ENCODE peak calls at places on chromosomes 6 and 20, in nine cellular contexts. Y is body of pancreas, R is IMR-90, D is right lobe of liver, L is thyroid gland, G is GM12878, A is tibial nerve, N is testis, O is breast epithelium. S is an unnamed sample.

GRCh38 chr6:35713426-35713825 is 23.4 kb upstream of the ARMC12 start:
- DNase-seq in N (no peak), Y (no peak), A (no peak), L (no peak), D (no peak), G (no peak), O (no peak), R (no peak), S (no peak)

GRCh38 chr6:72412709-72413044 is 209.2 kb upstream of the KCNQ5 start:
- DNase-seq in N (no peak), D (no peak), Y (no peak), O (no peak), A (no peak), L (no peak), G (no peak), R (no peak), S (no peak)

GRCh38 chr6:73798592-73798991 is 102.6 kb downstream of the CD109 start:
- DNase-seq in D (no peak), L (no peak), R (peak; percentile 99), O (peak; percentile 21), A (peak; percentile 75), Y (peak; percentile 13), N (no peak), G (no peak), S (peak; percentile 13)

GRCh38 chr6:56647172-56647762 is 4.6 kb upstream of the DST start:
- DNase-seq in N (no peak), A (no peak), L (no peak), D (no peak), O (peak; percentile 82), R (no peak), Y (no peak), G (no peak), S (no peak)

GRCh38 chr6:1802495-1803395 is 193.0 kb downstream of the FOXC1 start:
- DNase-seq in Y (peak; percentile 36), L (no peak), O (no peak), D (no peak), A (no peak), G (no peak), R (no peak), N (no peak), S (no peak)

GRCh38 chr20:45409531-45410272 is 1.6 kb downstream of the DBNDD2 start:
- DNase-seq in G (no peak), Y (no peak), D (no peak), O (no peak), N (no peak), L (no peak), R (no peak), A (no peak), S (no peak)

GRCh38 chr6:127069659-127070279 is 48.7 kb upstream of the RSPO3 start:
- DNase-seq in D (no peak), N (no peak), L (no peak), R (peak; percentile 45), A (no peak), Y (no peak), O (no peak), G (no peak), S (no peak)

GRCh38 chr6:37381579-37381978 is 27.8 kb downstream of the RNF8 start:
- DNase-seq in Y (peak; percentile 73), G (peak; percentile 32), R (peak; percentile 74), L (peak; percentile 81), N (peak; percentile 33), D (no peak), A (no peak), O (no peak), S (peak; percentile 3)

GRCh38 chr6:130937942-130938604 is 110.9 kb downstream of the SMLR1 start:
- DNase-seq in G (no peak), Y (no peak), N (peak; percentile 47), R (peak; percentile 67), A (no peak), L (no peak), O (no peak), D (no peak), S (no peak)

GRCh38 chr20:49447946-49448809 is 34.3 kb downstream of the KCNB1 start:
- DNase-seq in Y (peak; percentile 28), G (no peak), D (no peak), A (peak; percentile 46), O (no peak), L (peak; percentile 23), N (peak; percentile 58), R (no peak), S (peak; percentile 22)

GRCh38 chr20:57389695-57390603 is 1.2 kb upstream of the RBM38 start:
- DNase-seq in N (peak; percentile 52), O (no peak), G (no peak), A (no peak), R (no peak), D (peak; percentile 65), L (no peak), Y (no peak), S (no peak)

GRCh38 chr6:158095671-158096070 is 72.4 kb downstream of the SERAC1 start:
- DNase-seq in R (no peak), D (no peak), G (no peak), O (no peak), Y (no peak), A (no peak), L (no peak), N (no peak), S (no peak)

GRCh38 chr6:11712760-11713159 is 65.8 kb downstream of the ADTRP start:
- DNase-seq in A (peak; percentile 56), L (peak; percentile 39), R (peak; percentile 46), G (no peak), D (no peak), Y (peak; percentile 57), N (no peak), O (no peak), S (peak; percentile 81)

GRCh38 chr20:53949319-53949839 is 121.0 kb downstream of the BCAS1 start:
- DNase-seq in A (no peak), Y (peak; percentile 54), N (no peak), D (no peak), G (no peak), O (peak; percentile 70), R (peak; percentile 94), L (peak; percentile 25), S (no peak)

GRCh38 chr6:24753545-24753944 is 21.2 kb upstream of the GMNN start:
- DNase-seq in D (no peak), Y (no peak), G (no peak), L (no peak), O (no peak), N (no peak), R (no peak), A (no peak), S (no peak)

GRCh38 chr6:24752503-24752902 is 22.2 kb upstream of the GMNN start:
- DNase-seq in L (no peak), D (no peak), R (no peak), A (no peak), N (no peak), O (no peak), G (no peak), Y (peak; percentile 20), S (no peak)

GRCh38 chr6:24752917-24753486 is 21.7 kb upstream of the GMNN start:
- DNase-seq in G (no peak), L (no peak), A (no peak), R (no peak), O (no peak), Y (no peak), D (no peak), N (no peak), S (no peak)

GRCh38 chr6:24757610-24758009 is 17.1 kb upstream of the GMNN start:
- DNase-seq in O (no peak), L (no peak), G (no peak), N (no peak), D (no peak), A (no peak), R (no peak), Y (no peak), S (no peak)

GRCh38 chr6:24755284-24755683 is 19.5 kb upstream of the GMNN start:
- DNase-seq in A (no peak), L (no peak), D (no peak), G (no peak), Y (no peak), O (no peak), R (no peak), N (no peak), S (no peak)
- H3K4me3 ChIP-seq in A (no peak overlapping the region), L (no peak overlapping the region), D (no peak overlapping the region), G (no peak overlapping the region), Y (no peak overlapping the region), O (no peak overlapping the region), R (no peak overlapping the region), N (no peak overlapping the region), S (no peak overlapping the region)

GRCh38 chr6:166870602-166871208 is 85.6 kb downstream of the RNASET2 start:
- DNase-seq in A (no peak), G (no peak), O (no peak), L (no peak), D (no peak), N (no peak), Y (no peak), R (no peak), S (no peak)
- TF ChIP-seq CTCF in A (no peak), G (no peak), O (no peak), L (no peak), D (no peak), N (no peak), Y (no peak), R (no peak), S (no peak)

GRCh38 chr20:10960416-10960815 is 286.6 kb upstream of the JAG1 start:
- DNase-seq in Y (no peak), D (no peak), G (no peak), N (no peak), R (no peak), O (no peak), L (no peak), A (no peak), S (no peak)
- TF ChIP-seq POLR2A in Y (no peak), D (no peak), G (no peak), N (no peak), R (no peak), O (no peak), L (no peak), A (no peak), S (no peak)

GRCh38 chr6:110814488-110815259 is 595 bp downstream of the CDK19 start:
- DNase-seq in G (no peak), N (peak; percentile 71), Y (peak; percentile 49), R (peak; percentile 45), A (peak; percentile 25), L (peak; percentile 45), D (peak; percentile 80), O (peak; percentile 24), S (peak; percentile 23)

GRCh38 chr6:110813813-110814487 is 1.3 kb downstream of the CDK19 start:
- DNase-seq in N (peak; percentile 41), O (no peak), Y (peak; percentile 6), R (no peak), D (no peak), A (peak; percentile 16), L (no peak), G (no peak), S (no peak)

GRCh38 chr6:110811187-110811586 is 4.1 kb downstream of the CDK19 start:
- DNase-seq in L (peak; percentile 49), O (no peak), R (no peak), A (no peak), Y (no peak), N (no peak), G (peak; percentile 55), D (no peak), S (no peak)

GRCh38 chr6:110813338-110813737 is 1.9 kb downstream of the CDK19 start:
- DNase-seq in N (no peak), L (no peak), G (no peak), O (no peak), A (no peak), R (no peak), Y (no peak), D (no peak), S (no peak)

GRCh38 chr6:110812719-110813118 is 2.5 kb downstream of the CDK19 start:
- DNase-seq in A (no peak), G (no peak), Y (no peak), R (no peak), N (no peak), D (no peak), L (no peak), O (no peak), S (no peak)
- H3K4me3 ChIP-seq in A (no peak overlapping the region), G (peak overlapping the region; percentile 77), Y (no peak overlapping the region), R (no peak overlapping the region), N (no peak overlapping the region), D (no peak overlapping the region), L (no peak overlapping the region), O (no peak overlapping the region), S (no peak overlapping the region)

S was measured in gastrocnemius medialis.